ENCODE peak calls at places on chromosomes 11 and 22, in six cellular contexts. E is BE2C, G is GM12865, I is cardiac muscle cell, K is heart left ventricle, J is endothelial cell of umbilical vein. Z is an unnamed sample.

GRCh38 chr11:75028321-75029097 is 39.8 kb downstream of the NEU3 start:
- DNase-seq in E (peak), J (no peak), K (no peak), I (no peak), G (no peak), Z (no peak)

GRCh38 chr11:77308838-77309237 is 7.4 kb upstream of the GDPD4 start:
- DNase-seq in G (no peak), K (no peak), I (no peak), E (no peak), J (no peak), Z (no peak)

GRCh38 chr11:111573821-111574249 is 28.4 kb upstream of the SIK2 start:
- DNase-seq in I (no peak), G (no peak), E (no peak), J (no peak), K (peak), Z (no peak)

GRCh38 chr11:32173977-32174376 is 83.1 kb downstream of the RCN1 start:
- DNase-seq in J (no peak), E (no peak), G (no peak), K (no peak), I (no peak), Z (no peak)

GRCh38 chr11:1640076-1640946 is 10.7 kb downstream of the KRTAP5-5 start:
- DNase-seq in G (peak), K (no peak), I (peak), E (peak), J (no peak), Z (no peak)

GRCh38 chr22:47484960-47485571 is 722.6 kb downstream of the TBC1D22A start:
- DNase-seq in J (no peak), K (no peak), G (no peak), I (no peak), E (no peak), Z (no peak)

GRCh38 chr11:76918941-76919386 is 58.2 kb downstream of the ACER3 start:
- DNase-seq in E (peak), K (no peak), I (peak), J (peak), G (peak), Z (no peak)

GRCh38 chr11:46338988-46339666 is 8.1 kb upstream of the DGKZ start:
- DNase-seq in E (peak), I (peak), G (no peak), J (no peak), K (peak), Z (no peak)

GRCh38 chr11:57072640-57073039 is 83.9 kb downstream of the OR5AK2 start:
- DNase-seq in I (no peak), E (no peak), K (no peak), G (no peak), J (peak), Z (no peak)

GRCh38 chr11:8338138-8338537 is 74.5 kb upstream of the LMO1 start:
- DNase-seq in G (peak), I (peak), J (peak), E (peak), K (peak), Z (no peak)

GRCh38 chr22:37428649-37429586 is 1.6 kb upstream of the ELFN2 start:
- DNase-seq in I (peak), G (peak), J (peak), K (no peak), E (peak), Z (no peak)

GRCh38 chr11:1053121-1053901 is 16.8 kb upstream of the MUC6 start:
- DNase-seq in I (no peak), G (no peak), K (no peak), J (no peak), E (peak), Z (no peak)

GRCh38 chr22:27542602-27543001 is 259.0 kb downstream of the MN1 start:
- DNase-seq in K (no peak), J (no peak), E (no peak), I (no peak), G (no peak), Z (no peak)

GRCh38 chr11:82398300-82398815 is 335.3 kb downstream of the FAM181B start:
- DNase-seq in E (no peak), J (no peak), G (no peak), I (no peak), K (no peak), Z (no peak)

GRCh38 chr22:48824673-48825651 is 1002.7 kb downstream of the BRD1 start:
- DNase-seq in K (no peak), G (no peak), I (no peak), J (no peak), E (no peak), Z (no peak)

GRCh38 chr22:25777870-25778269 is 35.9 kb downstream of the MYO18B start:
- DNase-seq in J (peak), I (no peak), G (peak), K (no peak), E (peak), Z (no peak)

GRCh38 chr11:17851697-17852096 is 117.1 kb downstream of the KCNC1 start:
- DNase-seq in G (no peak), E (no peak), K (no peak), J (no peak), I (no peak), Z (no peak)

GRCh38 chr11:113147249-113147648 is 167.1 kb upstream of the TTC12 start:
- DNase-seq in E (peak), G (no peak), I (peak), J (no peak), K (no peak), Z (no peak)

GRCh38 chr22:20430641-20431519 is 6.7 kb downstream of the SCARF2 start:
- DNase-seq in I (peak), K (no peak), J (peak), G (peak), E (peak), Z (peak)

GRCh38 chr11:64861227-64861970 is 16.9 kb upstream of the CDC42BPG start:
- DNase-seq in K (no peak), G (peak), I (no peak), J (no peak), E (no peak), Z (no peak)

GRCh38 chr11:42066113-42066512 is 606.7 kb upstream of the LRRC4C start:
- DNase-seq in J (no peak), I (no peak), E (peak), K (peak), G (no peak), Z (peak)

GRCh38 chr11:72129381-72129780 is 6.1 kb upstream of the FOLR3 start:
- DNase-seq in I (no peak), G (no peak), E (no peak), J (no peak), K (no peak), Z (no peak)

GRCh38 chr22:17132112-17132511 is 11.0 kb upstream of the TMEM121B start:
- DNase-seq in E (no peak), J (no peak), K (no peak), I (peak), G (no peak), Z (no peak)

GRCh38 chr11:94511932-94512781 is at the start of gene C11orf97:
- DNase-seq in E (peak), K (peak), G (peak), I (peak), J (peak), Z (peak)

GRCh38 chr22:19721486-19722172 is 1.7 kb upstream of the GP1BB start:
- DNase-seq in E (no peak), J (no peak), G (no peak), I (no peak), K (no peak), Z (no peak)

GRCh38 chr11:95308512-95309035 is 77.6 kb upstream of the SESN3 start:
- DNase-seq in K (no peak), I (no peak), J (no peak), E (no peak), G (no peak), Z (no peak)

GRCh38 chr22:41816241-41816640 is 15.8 kb downstream of the CCDC134 start:
- DNase-seq in G (no peak), I (no peak), E (no peak), K (no peak), J (no peak), Z (no peak)

GRCh38 chr22:44444341-44445306 is 53.4 kb downstream of the RTL6 start:
- DNase-seq in K (peak), G (no peak), I (no peak), J (no peak), E (no peak), Z (peak)

GRCh38 chr11:123072279-123072678 is 10.3 kb upstream of the HSPA8 start:
- DNase-seq in K (no peak), J (no peak), I (no peak), G (no peak), E (no peak), Z (no peak)

GRCh38 chr11:35955636-35956035 is 11.8 kb downstream of the LDLRAD3 start:
- DNase-seq in G (no peak), K (no peak), E (no peak), J (no peak), I (no peak), Z (no peak)

GRCh38 chr11:75872887-75873416 is 57.9 kb downstream of the UVRAG start:
- DNase-seq in E (no peak), J (no peak), I (no peak), G (peak), K (no peak), Z (no peak)

GRCh38 chr22:35399114-35399677 is 744 bp upstream of the MCM5 start:
- DNase-seq in K (no peak), I (no peak), J (no peak), E (no peak), G (peak), Z (no peak)

GRCh38 chr22:21919526-21920307 is 32.9 kb downstream of the PPM1F start:
- DNase-seq in E (no peak), J (no peak), K (no peak), I (no peak), G (no peak), Z (no peak)

DNA sequence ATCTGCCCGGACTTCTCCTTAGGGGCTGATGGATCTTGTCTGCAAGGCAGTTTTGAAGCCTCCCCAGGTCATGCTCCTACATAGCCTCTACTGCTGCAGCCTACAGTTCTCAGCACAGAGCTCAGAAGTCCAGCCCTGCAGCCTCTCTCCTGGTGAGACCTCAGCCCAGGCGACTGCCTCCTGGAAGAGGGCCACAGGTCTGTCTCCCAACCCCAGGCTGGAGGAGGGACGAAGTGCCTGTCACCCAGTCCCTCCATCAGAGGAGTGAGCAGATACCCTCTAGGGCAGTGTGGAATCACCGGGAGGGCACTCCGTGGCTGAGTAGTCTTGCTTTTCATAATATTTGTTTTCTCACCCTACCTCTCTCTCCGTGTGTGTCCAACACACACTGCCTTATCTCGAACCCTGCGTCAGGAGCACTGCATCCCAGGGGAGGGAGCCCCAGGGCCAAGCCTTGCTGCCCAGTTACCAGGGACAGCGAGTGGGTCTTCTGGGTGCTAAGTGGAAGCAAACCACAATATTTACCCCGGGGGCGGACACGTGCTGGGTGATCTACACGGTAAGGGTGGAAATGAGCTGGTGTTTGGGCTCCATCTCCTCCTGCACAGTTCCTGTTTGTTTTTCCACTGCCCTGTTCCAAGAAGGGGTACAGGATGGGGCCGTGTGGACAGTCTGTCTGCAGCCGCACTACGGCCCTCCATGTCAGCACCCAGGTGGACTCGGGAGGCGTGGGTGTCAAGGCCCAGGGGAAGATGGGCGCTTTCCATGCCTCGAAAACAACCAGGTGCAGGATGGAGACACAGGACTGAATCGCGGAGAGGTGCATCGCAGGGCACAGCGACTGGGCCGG is 133.8 kb upstream of the HSD17B12 start:
- DNase-seq in J (no peak), K (no peak), E (no peak), I (no peak), G (no peak), Z (no peak)
- H3K4me3 ChIP-seq in J (no peak), K (peak), E (no peak), I (no peak), G (no peak), Z (no peak)

GRCh38 chr22:45503071-45503815 is 560 bp downstream of the FBLN1 start:
- DNase-seq in E (no peak), G (no peak), K (no peak), J (no peak), I (no peak), Z (peak)
- H3K4me3 ChIP-seq in E (peak), G (no peak), K (peak), J (no peak), I (peak), Z (peak)

GRCh38 chr11:131370090-131370751 is at the start of gene NTM:
- DNase-seq in E (no peak), G (no peak), K (peak), J (no peak), I (peak), Z (no peak)
- H3K4me3 ChIP-seq in E (no peak), G (no peak), K (peak), J (no peak), I (no peak), Z (peak)

GRCh38 chr22:40533712-40534378 is 102.7 kb downstream of the MRTFA start:
- DNase-seq in K (no peak), I (peak), E (no peak), J (peak), G (peak), Z (no peak)
- H3K4me3 ChIP-seq in K (peak), I (peak), E (no peak), J (no peak), G (peak), Z (peak)

GRCh38 chr11:10539339-10539738 is 1.6 kb downstream of the RNF141 start:
- DNase-seq in J (no peak), K (no peak), I (no peak), E (no peak), G (no peak), Z (no peak)
- H3K4me3 ChIP-seq in J (no peak), K (no peak), I (no peak), E (no peak), G (no peak), Z (peak)

GRCh38 chr11:107856180-107856980 is 2.2 kb downstream of the SLC35F2 start:
- DNase-seq in K (no peak), E (no peak), J (no peak), I (no peak), G (peak), Z (no peak)
- H3K4me3 ChIP-seq in K (no peak), E (no peak), J (no peak), I (no peak), G (peak), Z (no peak)

GRCh38 chr11:66344550-66345315 is at the start of gene BRMS1:
- DNase-seq in E (peak), I (peak), J (peak), K (peak), G (peak), Z (peak)
- H3K4me3 ChIP-seq in E (peak), I (peak), J (peak), K (peak), G (peak), Z (peak)